ENCODE peak calls at places on chromosomes 16 and 17, in eight cellular contexts. E is adrenal gland, H is tibial artery, I is fibroblast of mammary gland, B is AG04450, F is A549, V is pancreas, T is left ventricle myocardium inferior. D is an unnamed sample.

GRCh38 chr17:54172654-54173316 is 350.1 kb downstream of the KIF2B start:
- DNase-seq in E (no peak), B (no peak), F (peak), H (no peak), T (no peak), V (no peak), I (peak), D (no peak)

GRCh38 chr17:55709984-55710383 is 12.7 kb downstream of the TMEM100 start:
- DNase-seq in V (no peak), F (no peak), B (no peak), I (no peak), H (peak), T (no peak), E (no peak), D (no peak)

GRCh38 chr17:31067699-31068184 is 27.0 kb upstream of the NF1 start:
- DNase-seq in B (peak), T (no peak), V (no peak), I (peak), H (no peak), E (no peak), F (peak), D (no peak)

GRCh38 chr17:66241839-66242238 is 12.6 kb upstream of the APOH start:
- DNase-seq in T (no peak), B (no peak), H (no peak), F (no peak), E (no peak), V (no peak), I (no peak), D (no peak)

GRCh38 chr16:71467810-71468209 is 5.8 kb upstream of the ZNF23 start:
- DNase-seq in B (no peak), E (no peak), H (no peak), I (no peak), T (no peak), V (no peak), F (no peak), D (no peak)

GRCh38 chr17:49362723-49363117 is 670 bp upstream of the ZNF652 start:
- DNase-seq in I (no peak), T (no peak), B (no peak), V (no peak), E (no peak), F (peak), H (no peak), D (no peak)

GRCh38 chr17:34579017-34579946 is at the start of gene TMEM132E:
- DNase-seq in I (no peak), H (peak), B (no peak), E (no peak), V (peak), F (no peak), T (peak), D (peak)

GRCh38 chr17:73430848-73431247 is 119.0 kb upstream of the CDC42EP4 start:
- DNase-seq in E (peak), H (no peak), I (peak), F (no peak), B (no peak), V (no peak), T (no peak), D (peak)

GRCh38 chr17:50107790-50108414 is 12.8 kb downstream of the PDK2 start:
- DNase-seq in E (no peak), B (no peak), F (no peak), H (no peak), T (no peak), V (no peak), I (peak), D (no peak)

GRCh38 chr17:34366051-34366450 is 3.0 kb upstream of the CCL1 start:
- DNase-seq in I (no peak), B (no peak), F (no peak), T (no peak), E (no peak), V (no peak), H (no peak), D (no peak)

GRCh38 chr17:9408381-9408780 is 167.2 kb downstream of the STX8 start:
- DNase-seq in V (no peak), F (no peak), T (no peak), B (no peak), H (no peak), I (peak), E (no peak), D (no peak)

GRCh38 chr16:12147681-12148479 is 171.3 kb downstream of the SNX29 start:
- DNase-seq in H (no peak), E (peak), I (no peak), V (no peak), F (no peak), B (no peak), T (peak), D (no peak)

GRCh38 chr16:11499295-11500089 is 87.2 kb downstream of the LITAF start:
- DNase-seq in H (no peak), V (no peak), F (peak), I (no peak), B (no peak), T (no peak), E (no peak), D (no peak)

GRCh38 chr17:4247981-4248388 is 15.8 kb downstream of the ANKFY1 start:
- DNase-seq in E (peak), B (no peak), T (no peak), I (no peak), H (no peak), F (no peak), V (peak), D (peak)

GRCh38 chr16:30054959-30055553 is 10.5 kb upstream of the ALDOA start:
- DNase-seq in E (no peak), T (no peak), F (peak), H (no peak), V (peak), B (no peak), I (no peak), D (peak)

GRCh38 chr17:74491645-74492044 is 25.2 kb downstream of the CD300A start:
- DNase-seq in I (no peak), H (no peak), V (no peak), F (no peak), T (no peak), E (no peak), B (no peak), D (no peak)

GRCh38 chr17:6505425-6506142 is 50.8 kb downstream of the PITPNM3 start:
- DNase-seq in I (peak), F (no peak), B (no peak), E (peak), H (no peak), T (no peak), V (no peak), D (no peak)

DNA sequence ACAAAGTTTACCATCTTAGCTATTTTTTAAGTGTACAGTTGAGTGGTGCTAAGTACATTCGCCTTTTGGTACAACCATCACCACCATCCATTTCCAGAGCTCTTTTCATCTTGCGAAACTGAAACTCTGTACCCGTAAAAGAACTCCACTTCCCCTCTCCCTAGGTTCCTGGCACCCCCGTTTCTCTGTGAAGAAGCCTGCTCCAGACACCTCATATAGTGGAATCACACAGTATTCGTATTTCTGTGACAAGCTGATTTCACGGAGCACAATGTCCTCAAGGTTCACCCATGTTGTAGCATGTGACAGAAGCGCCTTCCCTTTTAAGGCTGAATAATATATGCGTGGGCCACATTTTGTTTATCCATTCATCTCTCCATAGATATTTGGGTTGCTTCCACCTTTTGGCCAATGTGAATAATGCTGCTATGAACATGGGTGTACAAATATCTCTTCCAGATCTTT is 54.2 kb upstream of the MAP3K14 start:
- DNase-seq in H (no peak), F (peak), I (no peak), E (peak), V (no peak), T (no peak), B (no peak), D (no peak)
- H3K4me3 ChIP-seq in H (peak), F (no peak), I (no peak), E (no peak), V (peak), T (no peak), B (no peak), D (no peak)

DNA sequence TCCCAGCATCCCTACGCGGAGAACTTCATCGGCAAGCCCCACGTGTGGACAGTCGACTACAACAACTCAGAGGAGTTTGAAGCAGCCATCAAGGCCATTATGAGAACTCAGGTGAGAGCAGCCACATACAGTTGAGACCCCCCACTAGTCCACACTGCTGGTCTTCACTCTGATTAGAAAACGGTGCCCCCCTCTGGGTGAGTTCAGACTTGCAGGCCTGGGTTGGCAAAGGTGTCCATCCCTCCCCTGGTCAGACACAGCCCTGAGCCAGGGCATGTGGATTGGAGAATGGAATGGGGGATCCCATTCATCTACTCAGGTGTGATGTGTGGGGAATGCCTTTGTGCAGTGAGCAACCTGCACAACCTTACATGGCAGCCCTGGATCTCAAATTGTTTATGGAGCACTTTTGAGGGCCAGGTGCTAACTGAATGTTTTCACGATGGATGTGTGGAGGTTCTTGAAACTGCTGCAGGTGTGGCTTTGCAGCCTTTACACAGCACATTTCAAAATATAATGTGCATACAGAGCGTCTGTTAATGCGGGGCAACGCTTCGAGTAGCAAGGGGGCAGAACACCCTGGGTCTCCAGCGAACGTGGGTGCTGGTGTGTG is 72.6 kb downstream of the MGAT5B start:
- DNase-seq in H (no peak), B (no peak), I (no peak), F (no peak), V (no peak), E (no peak), T (no peak), D (no peak)
- TF ChIP-seq CTCF in H (no peak), B (peak), I (no peak), F (no peak), V (no peak), E (no peak), T (no peak), D (no peak)

GRCh38 chr17:10698116-10698818 is 873 bp downstream of the ADPRM start:
- DNase-seq in I (peak), H (peak), V (no peak), T (no peak), E (no peak), F (peak), B (no peak), D (no peak)
- H3K4me3 ChIP-seq in I (peak), H (peak), V (peak), T (peak), E (peak), F (peak), B (peak), D (peak)

GRCh38 chr17:8186446-8186786 is 3.6 kb downstream of the BORCS6 start:
- DNase-seq in I (no peak), E (no peak), F (no peak), H (no peak), B (no peak), V (no peak), T (no peak), D (no peak)

GRCh38 chr17:8188408-8188839 is 1.6 kb downstream of the BORCS6 start:
- DNase-seq in E (peak), V (peak), T (no peak), B (no peak), I (no peak), F (no peak), H (no peak), D (no peak)

GRCh38 chr17:8187517-8188407 is 2.2 kb downstream of the BORCS6 start:
- DNase-seq in E (peak), T (peak), F (peak), H (peak), B (peak), V (peak), I (peak), D (peak)

GRCh38 chr17:8185580-8186445 is 4.2 kb downstream of the BORCS6 start:
- DNase-seq in E (peak), I (peak), T (peak), V (peak), F (peak), H (peak), B (peak), D (peak)

GRCh38 chr17:8186787-8187516 is 3.0 kb downstream of the BORCS6 start:
- DNase-seq in H (peak), V (peak), T (peak), I (peak), B (peak), E (peak), F (peak), D (peak)
- TF ChIP-seq CTCF in H (peak), V (peak), T (peak), I (peak), B (peak), E (no peak), F (peak), D (no peak)

GRCh38 chr17:40321502-40322416 is 12.8 kb downstream of the RARA start:
- DNase-seq in T (peak), F (no peak), I (no peak), H (peak), E (no peak), B (no peak), V (no peak), D (peak)
- H3K4me3 ChIP-seq in T (peak), F (peak), I (peak), H (peak), E (no peak), B (peak), V (peak), D (peak)

GRCh38 chr17:75587718-75588545 is at the start of gene MYO15B:
- DNase-seq in B (no peak), I (no peak), H (peak), E (peak), T (peak), V (peak), F (no peak), D (peak)
- TF ChIP-seq CTCF in B (peak), I (peak), H (peak), E (peak), T (peak), V (no peak), F (no peak), D (peak)

DNA sequence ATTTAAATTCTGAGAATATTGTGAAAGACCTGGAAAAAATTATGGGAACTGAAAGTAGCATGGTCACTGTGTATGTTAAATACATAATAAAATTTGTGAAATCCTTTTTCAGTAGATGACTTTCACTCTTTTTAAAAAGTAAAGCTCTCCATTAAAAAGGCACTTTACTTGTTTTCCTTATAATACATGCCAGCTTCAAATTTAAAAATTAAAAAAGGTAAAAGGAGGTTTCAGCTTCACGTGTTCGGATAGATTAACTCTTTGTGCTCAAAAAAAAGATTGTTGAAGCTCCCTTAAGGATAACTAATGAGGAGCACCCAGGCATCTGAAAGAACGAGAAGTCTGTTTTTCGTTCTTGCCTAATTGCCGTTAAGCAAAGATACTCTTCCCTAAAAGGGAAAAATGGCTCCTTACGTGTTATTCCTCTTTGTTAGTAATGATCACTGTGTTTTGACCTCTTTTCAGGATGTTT is 87.8 kb downstream of the TUBD1 start:
- DNase-seq in E (no peak), B (no peak), H (no peak), F (no peak), T (no peak), I (peak), V (no peak), D (no peak)
- H3K4me3 ChIP-seq in E (no peak), B (no peak), H (peak), F (peak), T (peak), I (no peak), V (no peak), D (no peak)

DNA sequence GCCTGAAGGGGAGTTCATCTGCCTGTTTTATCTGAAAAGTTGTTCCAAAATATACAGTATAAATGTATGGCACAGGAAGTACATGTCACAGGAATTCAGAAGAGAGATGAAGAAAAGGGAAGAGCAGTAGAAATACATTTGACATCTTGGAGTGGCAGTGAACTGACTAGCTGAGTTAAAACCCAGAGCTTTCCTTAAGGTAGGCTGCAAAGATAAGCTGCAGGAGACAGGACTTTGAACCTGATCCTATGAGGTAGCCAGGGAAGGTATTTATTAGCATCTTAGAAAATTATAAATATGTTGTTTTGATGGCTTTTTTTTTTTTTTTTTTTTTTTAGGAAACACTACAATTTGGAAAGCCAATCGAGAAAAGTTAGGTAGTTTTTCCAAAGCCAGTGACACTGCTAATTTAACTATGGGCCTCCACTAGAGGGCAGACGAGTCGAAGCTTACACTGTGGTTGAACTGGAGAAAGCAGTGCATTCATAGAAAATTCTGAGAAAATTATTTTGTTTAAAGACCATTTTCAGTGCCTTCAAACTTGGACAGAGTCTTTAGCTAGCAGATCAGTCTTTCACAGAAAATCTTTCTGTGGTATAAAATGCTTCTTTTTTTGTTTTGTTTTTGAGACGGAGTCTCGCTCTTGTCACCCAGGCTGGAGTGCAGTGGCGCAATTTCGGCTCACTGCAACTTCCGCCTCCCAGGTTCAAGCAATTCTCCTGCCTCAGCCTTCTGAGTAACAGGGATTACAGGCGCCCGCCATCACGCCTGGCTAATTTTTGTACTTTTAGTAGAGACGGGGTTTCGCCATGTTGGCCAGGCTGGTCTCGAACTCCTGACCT is 122.3 kb downstream of the SSH2 start:
- DNase-seq in F (peak), T (peak), V (peak), I (peak), E (peak), B (peak), H (peak), D (peak)
- TF ChIP-seq CTCF in F (peak), T (peak), V (peak), I (peak), E (peak), B (peak), H (peak), D (peak)